ENCODE peak calls at places on chromosome 18, in five cellular contexts. C is transverse colon, M is K562, K is Panc1, S is spleen. X is an unnamed sample.

GRCh38 chr18:63887424-63887823 is at the start of gene SERPINB2:
- DNase-seq in S (no peak), C (no peak), M (no peak), K (no peak), X (no peak)

GRCh38 chr18:54119524-54120019 is 104.9 kb downstream of the MBD2 start:
- DNase-seq in C (no peak), S (no peak), M (peak; percentile 11), K (peak; percentile 58), X (no peak)

GRCh38 chr18:38256366-38256765 is 690.8 kb upstream of the CELF4 start:
- DNase-seq in S (no peak), M (no peak), K (no peak), C (no peak), X (no peak)

GRCh38 chr18:60663060-60663989 is 290.8 kb upstream of the MC4R start:
- DNase-seq in M (no peak), C (no peak), S (peak; percentile 64), K (no peak), X (no peak)

GRCh38 chr18:27823053-27823452 is 353.9 kb downstream of the CDH2 start:
- DNase-seq in M (no peak), S (no peak), C (no peak), K (no peak), X (no peak)

GRCh38 chr18:29226201-29226600 is 1049.3 kb upstream of the CDH2 start:
- DNase-seq in K (no peak), M (no peak), S (no peak), C (no peak), X (no peak)

GRCh38 chr18:26901020-26901419 is 35.5 kb upstream of the AQP4 start:
- DNase-seq in S (no peak), M (no peak), K (no peak), C (no peak), X (no peak)

GRCh38 chr18:22778996-22779395 is 154.1 kb upstream of the RBBP8 start:
- DNase-seq in K (no peak), C (no peak), S (no peak), M (no peak), X (no peak)

GRCh38 chr18:6816154-6816553 is 86.6 kb downstream of the ARHGAP28 start:
- DNase-seq in C (no peak), S (no peak), K (no peak), M (no peak), X (no peak)

GRCh38 chr18:13178976-13179375 is 39.6 kb upstream of the LDLRAD4 start:
- DNase-seq in M (no peak), C (no peak), S (no peak), K (no peak), X (no peak)

GRCh38 chr18:63186520-63186919 is 133.0 kb downstream of the BCL2 start:
- DNase-seq in C (no peak), S (no peak), M (no peak), K (no peak), X (no peak)

DNA sequence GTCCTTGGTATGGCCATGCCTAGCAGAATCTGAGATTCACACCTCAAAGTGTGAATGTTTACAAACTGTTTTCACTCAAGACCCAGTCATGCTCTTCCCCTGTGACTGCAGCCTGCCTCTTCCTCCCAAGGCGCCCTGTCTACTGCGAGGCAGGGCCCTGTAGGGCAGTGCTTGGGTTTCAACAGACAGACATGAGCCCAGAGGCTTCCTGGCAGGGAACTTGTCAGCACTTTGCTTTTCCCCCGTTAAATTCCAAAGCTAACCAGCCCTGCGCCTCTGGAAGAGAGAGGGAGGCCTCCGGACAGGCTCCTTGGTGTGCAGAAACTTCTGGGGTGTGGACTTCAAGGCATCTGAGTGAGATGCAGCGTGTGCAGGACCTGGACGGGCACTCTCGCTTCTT is 8.6 kb upstream of the ZNF516 start:
- DNase-seq in K (no peak), S (peak; percentile 80), M (no peak), C (no peak), X (no peak)
- TF ChIP-seq POLR2AphosphoS5 in K (no peak), S (peak; percentile 17), M (no peak), C (no peak), X (no peak)

GRCh38 chr18:52999633-53000032 is 659.6 kb downstream of the DCC start:
- DNase-seq in S (no peak), M (no peak), K (no peak), C (no peak), X (no peak)
- TF ChIP-seq CTCF in S (no peak), M (no peak), K (no peak), C (no peak), X (no peak)

GRCh38 chr18:9803698-9804516 is 81.9 kb upstream of the TXNDC2 start:
- DNase-seq in C (peak; percentile 44), M (peak; percentile 42), S (no peak), K (no peak), X (no peak)
- H3K4me3 ChIP-seq in C (no peak overlapping the region), M (peak overlapping the region; percentile 26), S (no peak overlapping the region), K (no peak overlapping the region), X (peak overlapping the region; percentile 20)

GRCh38 chr18:24231773-24232735 is 93.2 kb downstream of the CABYR start:
- DNase-seq in K (peak; percentile 38), C (no peak), S (no peak), M (no peak), X (no peak)
- TF ChIP-seq POLR2AphosphoS5 in K (no peak), C (peak; percentile 23), S (no peak), M (no peak), X (no peak)

DNA sequence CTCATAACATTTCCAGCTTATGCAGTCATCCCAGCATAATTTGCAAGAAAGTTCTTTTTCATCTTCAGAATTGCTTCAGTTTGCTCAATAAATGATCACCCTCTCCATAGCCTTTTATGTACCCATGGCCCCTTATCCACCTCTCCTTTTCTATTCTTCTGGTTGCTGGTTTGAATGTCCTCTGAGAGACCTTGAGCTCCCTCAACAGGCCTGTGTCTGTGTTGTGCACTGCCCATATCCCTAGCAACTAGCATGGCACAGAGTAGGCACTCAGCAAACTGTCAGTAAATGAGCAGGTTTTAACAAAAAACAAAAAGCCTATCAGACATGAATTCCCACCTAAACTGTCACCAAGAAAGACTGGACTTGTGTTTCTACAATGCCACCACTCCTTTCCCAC is 160.5 kb downstream of the AKAIN1 start:
- DNase-seq in S (no peak), C (no peak), K (no peak), M (no peak), X (no peak)
- TF ChIP-seq CTCF in S (no peak), C (no peak), K (no peak), M (no peak), X (no peak)

GRCh38 chr18:48939368-48940097 is 11.2 kb downstream of the SMAD7 start:
- DNase-seq in K (no peak), C (no peak), M (no peak), S (peak; percentile 84), X (no peak)

GRCh38 chr18:48941672-48942071 is 9.1 kb downstream of the SMAD7 start:
- DNase-seq in K (no peak), S (peak; percentile 77), M (no peak), C (no peak), X (no peak)

GRCh38 chr18:48942554-48943261 is 8.1 kb downstream of the SMAD7 start:
- DNase-seq in M (no peak), S (no peak), C (no peak), K (peak; percentile 83), X (no peak)

GRCh38 chr18:48942086-48942485 is 8.7 kb downstream of the SMAD7 start:
- DNase-seq in M (no peak), S (no peak), C (no peak), K (no peak), X (no peak)

GRCh38 chr18:48940854-48941531 is 9.8 kb downstream of the SMAD7 start:
- DNase-seq in K (no peak), S (peak; percentile 90), C (peak; percentile 67), M (no peak), X (no peak)
- H3K4me3 ChIP-seq in K (peak overlapping the region; percentile 1), S (peak overlapping the region; percentile 1), C (no peak overlapping the region), M (no peak overlapping the region), X (no peak overlapping the region)

GRCh38 chr18:48157956-48158355 is 227.5 kb upstream of the SMAD2 start:
- DNase-seq in S (no peak), K (no peak), M (no peak), C (no peak), X (no peak)
- TF ChIP-seq POLR2AphosphoS5 in S (no peak), K (no peak), M (no peak), C (no peak), X (no peak)

DNA sequence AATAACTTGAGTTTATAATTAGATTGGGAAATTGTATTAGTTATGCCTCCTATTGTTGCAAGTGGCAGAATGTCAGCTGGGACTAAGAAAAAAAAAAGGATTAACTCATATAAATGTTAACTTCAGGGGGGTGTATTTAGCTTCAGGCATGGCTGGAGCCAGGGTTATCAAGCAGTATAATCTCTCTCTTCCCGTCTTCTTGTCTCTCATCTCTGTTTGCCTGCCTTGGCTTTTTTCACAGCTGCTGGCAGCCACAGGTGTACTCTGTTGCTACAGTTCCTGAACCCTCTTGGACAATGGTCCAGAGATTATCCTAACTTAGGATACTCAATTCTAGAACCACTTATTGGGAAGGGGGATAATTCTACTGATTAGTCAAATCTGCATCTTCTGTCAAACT is 370.7 kb upstream of the MEX3C start:
- DNase-seq in C (no peak), S (no peak), M (no peak), K (no peak), X (no peak)
- TF ChIP-seq CTCF in C (no peak), S (no peak), M (no peak), K (no peak), X (no peak)

DNA sequence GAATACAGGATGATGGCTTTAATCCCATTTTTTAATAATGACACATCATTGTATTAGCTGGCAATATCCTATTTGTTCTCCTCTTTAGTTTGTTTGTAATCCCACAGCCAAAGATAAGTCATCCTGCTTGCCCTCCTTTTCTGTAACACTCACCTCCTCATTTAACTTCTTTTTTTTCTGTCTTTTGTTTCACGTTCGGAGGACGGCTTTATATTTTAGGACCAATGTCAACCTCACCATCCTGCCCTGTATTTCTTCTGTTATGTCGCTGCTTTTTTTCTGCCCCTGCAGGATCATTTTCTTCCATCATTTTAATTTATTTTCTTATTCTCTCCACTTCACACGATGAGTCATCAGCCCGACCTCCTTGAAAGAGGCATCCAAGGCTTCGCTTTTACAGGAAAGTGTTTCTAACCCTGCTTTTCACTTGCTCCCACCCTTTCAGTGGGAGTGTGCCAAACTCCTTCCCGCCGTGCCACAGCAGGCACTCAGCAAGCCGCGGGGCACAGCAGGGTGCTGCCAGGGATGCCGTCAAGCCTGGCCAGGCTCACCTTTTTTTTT is 11.4 kb downstream of the RAB31 start:
- DNase-seq in K (peak; percentile 69), S (no peak), M (no peak), C (no peak), X (no peak)
- H3K4me3 ChIP-seq in K (no peak overlapping the region), S (no peak overlapping the region), M (no peak overlapping the region), C (no peak overlapping the region), X (peak overlapping the region; percentile 23)

GRCh38 chr18:48061781-48062570 is 131.5 kb upstream of the SMAD2 start:
- DNase-seq in S (peak; percentile 20), M (no peak), C (no peak), K (no peak), X (no peak)
- TF ChIP-seq POLR2AphosphoS5 in S (no peak), M (no peak), C (peak; percentile 50), K (no peak), X (no peak)